ENCODE peak calls at places on chromosomes 3 and 15, in six cellular contexts. N is AG04450, E is neural crest cell, D is ovary, F is K562, I is lung. J is an unnamed sample.

GRCh38 chr3:30658328-30659052 is 52.1 kb downstream of the TGFBR2 start:
- DNase-seq in D (no peak), N (peak), F (no peak), I (no peak), E (no peak), J (no peak)

GRCh38 chr3:106172780-106173179 is 304.0 kb upstream of the CBLB start:
- DNase-seq in F (no peak), N (no peak), I (no peak), E (no peak), D (no peak), J (no peak)

GRCh38 chr3:119769394-119770149 is 12.3 kb upstream of the NR1I2 start:
- DNase-seq in N (no peak), E (no peak), I (no peak), F (no peak), D (no peak), J (no peak)

GRCh38 chr15:88231909-88232308 is 24.6 kb downstream of the NTRK3 start:
- DNase-seq in I (no peak), E (no peak), F (no peak), N (no peak), D (no peak), J (no peak)

GRCh38 chr3:167318996-167319615 is 61.0 kb downstream of the ZBBX start:
- DNase-seq in E (no peak), N (no peak), I (no peak), D (no peak), F (no peak), J (no peak)

GRCh38 chr15:69098688-69099087 is 61.7 kb upstream of the GLCE start:
- DNase-seq in N (no peak), I (no peak), D (no peak), E (no peak), F (no peak), J (no peak)

GRCh38 chr3:52190294-52190841 is 7.6 kb upstream of the ALAS1 start:
- DNase-seq in E (no peak), D (peak), I (peak), N (no peak), F (no peak), J (no peak)

GRCh38 chr15:69869291-69869690 is 228.4 kb downstream of the TLE3 start:
- DNase-seq in N (no peak), I (no peak), F (no peak), D (no peak), E (no peak), J (no peak)

GRCh38 chr3:131033480-131034080 is 6.9 kb downstream of the NEK11 start:
- DNase-seq in E (peak), I (no peak), N (no peak), D (no peak), F (peak), J (peak)

GRCh38 chr3:159451482-159451881 is 537.2 kb upstream of the IL12A start:
- DNase-seq in N (no peak), E (no peak), I (no peak), F (no peak), D (no peak), J (no peak)

GRCh38 chr3:113953677-113954076 is 5.9 kb downstream of the ZDHHC23 start:
- DNase-seq in I (no peak), F (no peak), N (no peak), E (no peak), D (no peak), J (peak)

GRCh38 chr3:193716155-193716554 is 123.1 kb downstream of the OPA1 start:
- DNase-seq in I (no peak), D (no peak), N (no peak), F (no peak), E (no peak), J (no peak)

GRCh38 chr15:77825546-77825945 is 192.8 kb upstream of the LINGO1 start:
- DNase-seq in I (no peak), E (no peak), N (no peak), D (no peak), F (no peak), J (no peak)

GRCh38 chr3:16309558-16309957 is 44.5 kb downstream of the OXNAD1 start:
- DNase-seq in D (no peak), E (no peak), F (peak), N (no peak), I (no peak), J (no peak)

GRCh38 chr3:45783667-45784066 is 12.7 kb downstream of the SLC6A20 start:
- DNase-seq in F (no peak), I (no peak), N (no peak), D (no peak), E (no peak), J (no peak)

GRCh38 chr3:43531835-43532234 is 90.0 kb downstream of the ANO10 start:
- DNase-seq in I (no peak), N (no peak), D (no peak), F (no peak), E (no peak), J (no peak)

GRCh38 chr3:178320481-178321352 is 215.5 kb upstream of the KCNMB2 start:
- DNase-seq in D (no peak), F (no peak), I (no peak), N (peak), E (no peak), J (no peak)
- TF ChIP-seq CTCF in D (no peak), F (no peak), I (no peak), N (no peak), E (no peak), J (no peak)

GRCh38 chr3:185820973-185821758 is 3.7 kb downstream of the IGF2BP2 start:
- DNase-seq in F (no peak), E (no peak), I (no peak), D (no peak), N (peak), J (no peak)
- TF ChIP-seq CTCF in F (no peak), E (no peak), I (no peak), D (no peak), N (no peak), J (no peak)

DNA sequence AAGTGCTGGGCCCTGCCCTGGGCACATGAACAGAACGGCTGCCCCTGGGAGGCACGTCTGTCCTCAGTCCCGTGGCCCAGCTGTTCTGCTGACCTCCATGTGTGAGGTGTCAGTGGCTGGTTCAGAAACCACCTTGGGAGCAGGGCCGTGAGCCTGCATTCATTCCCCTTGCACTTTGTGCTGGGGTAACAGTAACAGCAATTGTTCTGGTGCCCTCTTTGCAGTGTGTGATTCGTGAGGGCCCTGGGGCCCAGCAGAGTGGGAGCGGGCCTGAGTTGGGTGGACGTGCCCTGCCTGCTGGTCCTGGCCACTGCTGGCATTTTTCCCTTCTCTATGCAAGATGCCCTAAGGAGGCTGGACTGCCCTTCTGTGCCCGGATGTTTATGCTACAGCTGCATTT is 50.4 kb upstream of the MYZAP start:
- DNase-seq in N (no peak), F (no peak), I (no peak), D (no peak), E (no peak), J (no peak)
- TF ChIP-seq CTCF in N (no peak), F (no peak), I (no peak), D (no peak), E (no peak), J (no peak)

DNA sequence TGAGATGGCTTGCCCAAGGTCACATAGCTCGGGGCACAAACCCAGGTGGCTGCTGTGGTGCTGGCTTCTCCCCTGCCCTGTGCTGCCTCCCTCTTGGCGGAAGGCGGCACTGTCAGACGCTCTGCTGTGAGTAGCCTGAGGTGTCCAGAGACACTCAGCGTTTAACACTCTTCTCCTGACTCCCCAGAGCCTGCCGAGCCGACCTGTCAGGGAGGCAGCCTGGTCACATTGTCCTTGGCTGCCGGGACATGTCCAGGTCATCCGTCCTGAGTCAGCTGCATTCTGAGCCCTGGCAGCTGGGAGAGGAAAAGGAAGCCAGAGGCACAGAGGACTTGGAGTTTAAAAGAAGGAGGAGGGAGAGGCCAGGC is 4.7 kb downstream of the LMAN1L start:
- DNase-seq in E (no peak), I (no peak), D (no peak), N (no peak), F (no peak), J (peak)
- TF ChIP-seq CTCF in E (peak), I (no peak), D (no peak), N (peak), F (no peak), J (no peak)

GRCh38 chr3:177197934-177198484 is 727 bp upstream of the TBL1XR1 start:
- DNase-seq in I (no peak), E (no peak), D (no peak), N (no peak), F (no peak), J (no peak)

GRCh38 chr3:177195242-177195940 is 1.9 kb downstream of the TBL1XR1 start:
- DNase-seq in E (no peak), F (peak), I (peak), D (no peak), N (no peak), J (no peak)

GRCh38 chr3:177195941-177196472 is 1.3 kb downstream of the TBL1XR1 start:
- DNase-seq in N (no peak), F (no peak), I (no peak), D (no peak), E (no peak), J (no peak)

GRCh38 chr3:177197041-177197933 is at the start of gene TBL1XR1:
- DNase-seq in I (peak), D (peak), F (peak), E (peak), N (peak), J (peak)

DNA sequence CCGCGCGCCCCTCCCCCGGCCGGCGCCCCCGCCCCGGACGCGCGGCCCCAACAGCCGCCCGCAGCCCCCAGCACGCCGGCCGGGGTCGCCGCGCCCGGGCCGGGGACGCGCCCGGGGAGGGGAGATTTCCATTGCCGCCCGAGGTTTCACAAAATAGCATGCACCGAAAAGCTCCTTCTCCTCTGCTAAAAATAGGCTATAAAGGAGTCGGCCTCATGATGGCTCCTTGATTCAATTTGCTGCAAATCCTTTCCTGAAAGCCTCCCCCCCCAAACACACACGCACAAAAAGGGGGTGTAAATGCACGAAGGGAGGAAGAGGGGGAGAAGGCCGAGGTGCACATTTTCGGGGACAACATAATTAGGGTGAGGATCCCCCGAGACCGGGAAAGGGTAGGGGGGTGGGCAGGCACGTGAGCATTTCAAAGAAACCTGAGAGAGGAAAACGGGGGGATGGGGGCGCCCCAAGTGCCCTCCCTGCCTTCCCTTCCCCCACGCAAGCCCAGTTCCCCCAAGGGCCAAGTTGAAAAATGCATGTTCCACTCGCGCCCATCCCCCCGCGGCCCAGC is 725 bp downstream of the TBL1XR1 start:
- DNase-seq in I (no peak), D (peak), E (peak), F (peak), N (no peak), J (peak)
- TF ChIP-seq CTCF in I (no peak), D (no peak), E (no peak), F (no peak), N (no peak), J (no peak)

J was measured in endothelial cell.